ENCODE peak calls at places on chromosomes 13 and 19, in seven cellular contexts. One of them, this sample, is unnamed.

GRCh38 chr19:35592226-35592625 is 6.3 kb downstream of the PMIS2 start:
- DNase-seq in IMR-90: peak; percentile 37
- DNase-seq in PC-3: peak; percentile 52
- DNase-seq in tibial artery: no peak
- DNase-seq in Peyer's patch: no peak
- DNase-seq in A549: peak; percentile 62
- DNase-seq in thoracic aorta: no peak
- DNase-seq in this sample: no peak

GRCh38 chr13:112703935-112704633 is 14.2 kb downstream of the ATP11A start:
- DNase-seq in Peyer's patch: no peak
- DNase-seq in IMR-90: no peak
- DNase-seq in A549: no peak
- DNase-seq in thoracic aorta: no peak
- DNase-seq in tibial artery: no peak
- DNase-seq in PC-3: no peak
- DNase-seq in this sample: no peak

GRCh38 chr13:114088234-114088633 is 44.2 kb downstream of the RASA3 start:
- DNase-seq in thoracic aorta: no peak
- DNase-seq in Peyer's patch: no peak
- DNase-seq in A549: no peak
- DNase-seq in IMR-90: no peak
- DNase-seq in tibial artery: no peak
- DNase-seq in PC-3: no peak
- DNase-seq in this sample: no peak

GRCh38 chr13:107421028-107421427 is 794.3 kb downstream of the LIG4 start:
- DNase-seq in A549: no peak
- DNase-seq in tibial artery: no peak
- DNase-seq in thoracic aorta: no peak
- DNase-seq in IMR-90: peak; percentile 75
- DNase-seq in Peyer's patch: no peak
- DNase-seq in PC-3: peak; percentile 4
- DNase-seq in this sample: no peak

GRCh38 chr19:50921391-50922315 is 10.5 kb upstream of the KLK4 start:
- DNase-seq in thoracic aorta: no peak
- DNase-seq in tibial artery: no peak
- DNase-seq in IMR-90: no peak
- DNase-seq in Peyer's patch: no peak
- DNase-seq in PC-3: peak; percentile 38
- DNase-seq in A549: no peak
- DNase-seq in this sample: no peak

GRCh38 chr19:18211683-18212082 is 7.8 kb upstream of the RAB3A start:
- DNase-seq in IMR-90: no peak
- DNase-seq in thoracic aorta: no peak
- DNase-seq in A549: no peak
- DNase-seq in PC-3: no peak
- DNase-seq in Peyer's patch: no peak
- DNase-seq in tibial artery: no peak
- DNase-seq in this sample: no peak

GRCh38 chr19:10228393-10228792 is 2.7 kb downstream of the S1PR2 start:
- DNase-seq in PC-3: no peak
- DNase-seq in thoracic aorta: no peak
- DNase-seq in IMR-90: no peak
- DNase-seq in tibial artery: no peak
- DNase-seq in A549: no peak
- DNase-seq in Peyer's patch: no peak
- DNase-seq in this sample: no peak

GRCh38 chr13:104530741-104531140 is 1464.5 kb upstream of the SLC10A2 start:
- DNase-seq in PC-3: no peak
- DNase-seq in tibial artery: no peak
- DNase-seq in Peyer's patch: no peak
- DNase-seq in IMR-90: no peak
- DNase-seq in A549: no peak
- DNase-seq in thoracic aorta: no peak
- DNase-seq in this sample: no peak

GRCh38 chr13:63198076-63198475 is 1782.4 kb upstream of the PCDH20 start:
- DNase-seq in tibial artery: no peak
- DNase-seq in PC-3: no peak
- DNase-seq in thoracic aorta: no peak
- DNase-seq in A549: no peak
- DNase-seq in IMR-90: peak; percentile 45
- DNase-seq in Peyer's patch: no peak
- DNase-seq in this sample: peak; percentile 79

GRCh38 chr19:49447485-49448431 is 3.9 kb downstream of the PIH1D1 start:
- DNase-seq in IMR-90: peak; percentile 8
- DNase-seq in Peyer's patch: no peak
- DNase-seq in thoracic aorta: no peak
- DNase-seq in PC-3: no peak
- DNase-seq in tibial artery: no peak
- DNase-seq in A549: no peak
- DNase-seq in this sample: no peak

GRCh38 chr19:19575411-19575810 is 37.3 kb downstream of the CILP2 start:
- DNase-seq in thoracic aorta: no peak
- DNase-seq in A549: no peak
- DNase-seq in PC-3: no peak
- DNase-seq in tibial artery: no peak
- DNase-seq in Peyer's patch: no peak
- DNase-seq in IMR-90: no peak
- DNase-seq in this sample: no peak

GRCh38 chr13:111247552-111247951 is 72.9 kb upstream of the TEX29 start:
- DNase-seq in PC-3: no peak
- DNase-seq in thoracic aorta: no peak
- DNase-seq in Peyer's patch: no peak
- DNase-seq in tibial artery: no peak
- DNase-seq in A549: no peak
- DNase-seq in IMR-90: no peak
- DNase-seq in this sample: no peak

GRCh38 chr13:48578516-48579166 is 45.8 kb upstream of the RCBTB2 start:
- DNase-seq in PC-3: no peak
- DNase-seq in tibial artery: no peak
- DNase-seq in Peyer's patch: no peak
- DNase-seq in thoracic aorta: no peak
- DNase-seq in A549: no peak
- DNase-seq in IMR-90: no peak
- DNase-seq in this sample: peak; percentile 28

GRCh38 chr13:98141938-98142426 is 912 bp upstream of the FARP1 start:
- DNase-seq in PC-3: no peak
- DNase-seq in Peyer's patch: no peak
- DNase-seq in tibial artery: peak; percentile 22
- DNase-seq in A549: no peak
- DNase-seq in thoracic aorta: no peak
- DNase-seq in IMR-90: no peak
- DNase-seq in this sample: peak; percentile 33

GRCh38 chr19:58325623-58326022 is 1.2 kb upstream of the ZSCAN22 start:
- DNase-seq in IMR-90: peak; percentile 57
- DNase-seq in thoracic aorta: no peak
- DNase-seq in Peyer's patch: no peak
- DNase-seq in tibial artery: no peak
- DNase-seq in A549: no peak
- DNase-seq in PC-3: peak; percentile 75
- DNase-seq in this sample: no peak

GRCh38 chr19:42295831-42296525 is 6.0 kb upstream of the PRR19 start:
- DNase-seq in IMR-90: peak; percentile 41
- DNase-seq in thoracic aorta: no peak
- DNase-seq in A549: peak; percentile 93
- DNase-seq in Peyer's patch: peak; percentile 94
- DNase-seq in tibial artery: peak; percentile 88
- DNase-seq in PC-3: no peak
- DNase-seq in this sample: peak; percentile 81

GRCh38 chr13:38394777-38395504 is 45.3 kb downstream of the UFM1 start:
- DNase-seq in thoracic aorta: no peak
- DNase-seq in A549: no peak
- DNase-seq in Peyer's patch: no peak
- DNase-seq in tibial artery: no peak
- DNase-seq in IMR-90: no peak
- DNase-seq in PC-3: peak; percentile 87
- DNase-seq in this sample: no peak

GRCh38 chr13:68895696-68896095 is 1211.9 kb upstream of the ATXN8OS start:
- DNase-seq in PC-3: no peak
- DNase-seq in Peyer's patch: no peak
- DNase-seq in IMR-90: no peak
- DNase-seq in tibial artery: no peak
- DNase-seq in thoracic aorta: no peak
- DNase-seq in A549: no peak
- DNase-seq in this sample: no peak

GRCh38 chr13:112592647-112593046 is 4.7 kb upstream of the TUBGCP3 start:
- DNase-seq in thoracic aorta: no peak
- DNase-seq in IMR-90: no peak
- DNase-seq in Peyer's patch: no peak
- DNase-seq in A549: no peak
- DNase-seq in PC-3: peak; percentile 33
- DNase-seq in tibial artery: no peak
- DNase-seq in this sample: no peak

GRCh38 chr13:110346661-110347067 is 39.6 kb downstream of the COL4A2 start:
- DNase-seq in Peyer's patch: no peak
- DNase-seq in thoracic aorta: no peak
- DNase-seq in tibial artery: no peak
- DNase-seq in IMR-90: no peak
- DNase-seq in PC-3: peak; percentile 90
- DNase-seq in A549: no peak
- DNase-seq in this sample: no peak

GRCh38 chr19:6048808-6049405 is 61.4 kb downstream of the RFX2 start:
- DNase-seq in PC-3: peak; percentile 93
- DNase-seq in A549: peak; percentile 69
- DNase-seq in tibial artery: peak; percentile 81
- DNase-seq in Peyer's patch: peak; percentile 66
- DNase-seq in IMR-90: peak; percentile 65
- DNase-seq in thoracic aorta: no peak
- DNase-seq in this sample: peak; percentile 78

GRCh38 chr13:55432814-55433213 is 1707.9 kb upstream of the PRR20A start:
- DNase-seq in A549: no peak
- DNase-seq in Peyer's patch: no peak
- DNase-seq in IMR-90: no peak
- DNase-seq in tibial artery: no peak
- DNase-seq in PC-3: peak; percentile 25
- DNase-seq in thoracic aorta: no peak
- DNase-seq in this sample: no peak

GRCh38 chr19:4908311-4908710 is 990 bp upstream of the UHRF1 start:
- DNase-seq in tibial artery: no peak
- DNase-seq in A549: no peak
- DNase-seq in thoracic aorta: no peak
- DNase-seq in IMR-90: no peak
- DNase-seq in Peyer's patch: no peak
- DNase-seq in PC-3: no peak
- DNase-seq in this sample: no peak
- H3K4me3 ChIP-seq in tibial artery: no peak overlapping the region
- H3K4me3 ChIP-seq in A549: no peak overlapping the region
- H3K4me3 ChIP-seq in thoracic aorta: no peak overlapping the region
- H3K4me3 ChIP-seq in IMR-90: no peak overlapping the region
- H3K4me3 ChIP-seq in Peyer's patch: no peak overlapping the region
- H3K4me3 ChIP-seq in PC-3: no peak overlapping the region
- H3K4me3 ChIP-seq in this sample: no peak overlapping the region

DNA sequence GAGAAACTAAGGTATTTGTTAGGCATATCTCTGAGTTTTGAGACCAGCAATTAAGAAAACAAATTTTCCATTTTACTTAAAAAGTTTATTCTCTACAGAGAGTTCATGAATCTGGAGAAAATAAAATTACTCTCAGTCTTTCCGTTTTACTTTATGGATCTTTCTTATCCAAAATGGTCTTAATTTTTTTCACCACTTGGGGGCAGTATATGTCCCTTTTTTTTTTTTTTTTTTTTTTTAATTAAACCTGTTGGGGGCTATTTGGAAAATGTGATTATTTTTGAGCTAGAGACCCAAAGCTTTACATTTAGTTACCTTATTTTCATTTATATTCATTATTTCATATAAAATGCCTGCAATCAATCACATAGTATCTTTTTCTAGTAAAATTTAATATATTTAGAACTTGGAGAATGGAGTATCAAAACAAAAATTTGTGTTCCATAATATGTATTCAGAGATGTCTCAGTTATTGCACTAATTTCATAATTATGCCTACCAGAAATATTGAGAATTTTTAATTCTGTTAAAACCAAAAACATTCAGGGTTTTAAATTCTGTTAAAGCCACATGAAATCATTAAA is 27.1 kb downstream of the PIBF1 start:
- DNase-seq in A549: no peak
- DNase-seq in thoracic aorta: no peak
- DNase-seq in PC-3: peak; percentile 41
- DNase-seq in tibial artery: no peak
- DNase-seq in IMR-90: peak; percentile 6
- DNase-seq in Peyer's patch: no peak
- DNase-seq in this sample: no peak
- TF ChIP-seq CTCF in A549: peak; percentile 46
- TF ChIP-seq CTCF in thoracic aorta: peak; percentile 43
- TF ChIP-seq CTCF in PC-3: peak; percentile 59
- TF ChIP-seq CTCF in tibial artery: peak; percentile 38
- TF ChIP-seq CTCF in IMR-90: peak; percentile 44
- TF ChIP-seq CTCF in Peyer's patch: peak; percentile 72
- TF ChIP-seq CTCF in this sample: no peak

GRCh38 chr13:45782327-45783045 is 69.1 kb downstream of the SIAH3 start:
- DNase-seq in A549: no peak
- DNase-seq in thoracic aorta: no peak
- DNase-seq in IMR-90: no peak
- DNase-seq in PC-3: no peak
- DNase-seq in Peyer's patch: no peak
- DNase-seq in tibial artery: no peak
- DNase-seq in this sample: no peak
- H3K4me1 ChIP-seq in A549: no peaks in the 10 kb centered on the region
- H3K4me1 ChIP-seq in thoracic aorta: peaks cover 14% of the 10 kb centered on the region
- H3K4me1 ChIP-seq in IMR-90: no peaks in the 10 kb centered on the region
- H3K4me1 ChIP-seq in PC-3: no peaks in the 10 kb centered on the region
- H3K4me1 ChIP-seq in Peyer's patch: no peaks in the 10 kb centered on the region
- H3K4me1 ChIP-seq in tibial artery: peaks cover 11% of the 10 kb centered on the region
- H3K4me1 ChIP-seq in this sample: no peaks in the 10 kb centered on the region

GRCh38 chr19:29812080-29812880 is 489 bp downstream of the CCNE1 start:
- DNase-seq in thoracic aorta: no peak
- DNase-seq in Peyer's patch: no peak
- DNase-seq in IMR-90: no peak
- DNase-seq in PC-3: no peak
- DNase-seq in tibial artery: no peak
- DNase-seq in A549: no peak
- DNase-seq in this sample: no peak

GRCh38 chr19:29815231-29815630 is 3.4 kb downstream of the CCNE1 start:
- DNase-seq in IMR-90: no peak
- DNase-seq in A549: no peak
- DNase-seq in Peyer's patch: peak; percentile 25
- DNase-seq in PC-3: no peak
- DNase-seq in thoracic aorta: no peak
- DNase-seq in tibial artery: no peak
- DNase-seq in this sample: no peak

GRCh38 chr19:29811125-29812079 is at the start of gene CCNE1:
- DNase-seq in PC-3: peak; percentile 77
- DNase-seq in thoracic aorta: peak; percentile 67
- DNase-seq in tibial artery: peak; percentile 89
- DNase-seq in Peyer's patch: peak; percentile 94
- DNase-seq in IMR-90: peak; percentile 74
- DNase-seq in A549: peak; percentile 93
- DNase-seq in this sample: peak; percentile 91

GRCh38 chr19:29813665-29814064 is 1.9 kb downstream of the CCNE1 start:
- DNase-seq in thoracic aorta: no peak
- DNase-seq in A549: no peak
- DNase-seq in PC-3: no peak
- DNase-seq in Peyer's patch: no peak
- DNase-seq in tibial artery: no peak
- DNase-seq in IMR-90: no peak
- DNase-seq in this sample: no peak

DNA sequence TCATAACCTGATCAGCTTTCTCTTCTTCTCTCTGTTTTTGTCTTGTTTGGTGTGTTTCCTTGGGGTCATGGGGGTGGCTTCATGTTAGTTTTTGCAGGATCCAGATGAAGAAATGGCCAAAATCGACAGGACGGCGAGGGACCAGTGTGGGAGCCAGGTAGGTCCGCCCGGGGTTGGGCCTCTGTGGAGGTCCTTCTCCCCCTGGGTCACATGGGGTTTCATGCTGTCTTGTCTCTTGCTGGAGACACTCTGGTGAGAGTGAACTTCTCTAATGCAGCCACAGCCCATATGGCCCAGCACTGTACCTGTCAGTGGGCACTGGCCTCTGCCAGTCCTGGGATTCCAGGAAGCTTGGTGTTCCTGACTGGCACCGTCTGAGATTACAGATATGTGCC is 1.1 kb downstream of the CCNE1 start:
- DNase-seq in A549: no peak
- DNase-seq in PC-3: no peak
- DNase-seq in thoracic aorta: no peak
- DNase-seq in IMR-90: no peak
- DNase-seq in Peyer's patch: no peak
- DNase-seq in tibial artery: no peak
- DNase-seq in this sample: no peak
- H3K4me3 ChIP-seq in A549: peak overlapping the region; percentile 96
- H3K4me3 ChIP-seq in PC-3: peak overlapping the region; percentile 67
- H3K4me3 ChIP-seq in thoracic aorta: peak overlapping the region; percentile 71
- H3K4me3 ChIP-seq in IMR-90: peak overlapping the region; percentile 77
- H3K4me3 ChIP-seq in Peyer's patch: peak overlapping the region; percentile 67
- H3K4me3 ChIP-seq in tibial artery: no peak overlapping the region
- H3K4me3 ChIP-seq in this sample: no peak overlapping the region